ENCODE peak calls at places on chromosomes 12 and 14, in six cellular contexts. R is NCI-H774; A is COLO829; Z is GM23248; Q is esophagus muscularis mucosa; G is stimulated activated CD4-positive, alpha-beta T cell treated with anti-CD3 and anti-CD28 coated beads, Interleukin-2, amount 100 ng/mL, for 48 hours. T is an unnamed sample.

GRCh38 chr12:103965590-103966407 is at the start of gene TDG:
- DNase-seq in R (peak), A (peak), Z (peak), Q (peak), G (peak), T (peak)

GRCh38 chr12:57993834-57994233 is 52.5 kb downstream of the ATP23 start:
- DNase-seq in R (no peak), A (no peak), Z (no peak), Q (no peak), G (no peak), T (no peak)

GRCh38 chr12:100058482-100059029 is 73.8 kb upstream of the ANKS1B start:
- DNase-seq in R (no peak), A (peak), Z (peak), Q (no peak), G (no peak), T (no peak)

GRCh38 chr14:99818503-99819036 is 25.4 kb downstream of the EML1 start:
- DNase-seq in R (no peak), A (no peak), Z (no peak), Q (no peak), G (no peak), T (no peak)

GRCh38 chr14:68328509-68328908 is 464.4 kb downstream of the ZFP36L1 start:
- DNase-seq in R (no peak), A (no peak), Z (no peak), Q (no peak), G (no peak), T (no peak)

GRCh38 chr12:119840617-119841016 is 36.5 kb downstream of the CIT start:
- DNase-seq in R (no peak), A (no peak), Z (no peak), Q (no peak), G (no peak), T (no peak)

GRCh38 chr14:22986508-22987054 is 4.2 kb upstream of the AJUBA start:
- DNase-seq in R (peak), A (peak), Z (peak), Q (peak), G (peak), T (peak)

GRCh38 chr12:31874961-31875608 is 84.1 kb upstream of the RESF1 start:
- DNase-seq in R (no peak), A (peak), Z (peak), Q (no peak), G (peak), T (no peak)

GRCh38 chr14:55681088-55681487 is 101.1 kb downstream of the KTN1 start:
- DNase-seq in R (no peak), A (no peak), Z (no peak), Q (no peak), G (no peak), T (no peak)

GRCh38 chr14:104268725-104269436 is 130.5 kb downstream of the KIF26A start:
- DNase-seq in R (no peak), A (no peak), Z (no peak), Q (no peak), G (no peak), T (no peak)

GRCh38 chr14:103698380-103699260 is 16.6 kb downstream of the XRCC3 start:
- DNase-seq in R (peak), A (no peak), Z (no peak), Q (no peak), G (no peak), T (peak)

GRCh38 chr12:30100736-30101135 is 317.0 kb upstream of the TMTC1 start:
- DNase-seq in R (no peak), A (no peak), Z (peak), Q (no peak), G (no peak), T (no peak)

GRCh38 chr14:46250113-46250703 is 401.4 kb downstream of the RPL10L start:
- DNase-seq in R (no peak), A (peak), Z (peak), Q (no peak), G (no peak), T (peak)

T was measured in NCI-H2081.